ENCODE peak calls at places on chromosomes 11 and 22, in seven cellular contexts. One of them, this sample, is unnamed.

GRCh38 chr11:27012254-27012921 is 18.5 kb downstream of the FIBIN start:
- DNase-seq in SK-N-SH: peak
- DNase-seq in HepG2: no peak
- DNase-seq in GM12878: no peak
- DNase-seq in HCT116: no peak
- DNase-seq in H1: no peak
- DNase-seq in K562: no peak
- DNase-seq in this sample: no peak

GRCh38 chr11:90823446-90823845 is 600.6 kb upstream of the CHORDC1 start:
- DNase-seq in GM12878: no peak
- DNase-seq in K562: no peak
- DNase-seq in HCT116: no peak
- DNase-seq in HepG2: no peak
- DNase-seq in H1: no peak
- DNase-seq in SK-N-SH: no peak
- DNase-seq in this sample: no peak

GRCh38 chr11:26231252-26231661 is 100.7 kb upstream of the ANO3 start:
- DNase-seq in SK-N-SH: no peak
- DNase-seq in H1: no peak
- DNase-seq in K562: no peak
- DNase-seq in GM12878: no peak
- DNase-seq in HCT116: no peak
- DNase-seq in HepG2: no peak
- DNase-seq in this sample: no peak

GRCh38 chr22:26570126-26570525 is 19.8 kb downstream of the TPST2 start:
- DNase-seq in K562: no peak
- DNase-seq in GM12878: no peak
- DNase-seq in SK-N-SH: no peak
- DNase-seq in H1: no peak
- DNase-seq in HepG2: no peak
- DNase-seq in HCT116: no peak
- DNase-seq in this sample: no peak

GRCh38 chr11:118126082-118126838 is 26.4 kb downstream of the SCN4B start:
- DNase-seq in HepG2: no peak
- DNase-seq in HCT116: peak
- DNase-seq in K562: peak
- DNase-seq in H1: no peak
- DNase-seq in GM12878: no peak
- DNase-seq in SK-N-SH: no peak
- DNase-seq in this sample: no peak

GRCh38 chr11:44623321-44623715 is 57.9 kb downstream of the CD82 start:
- DNase-seq in HepG2: no peak
- DNase-seq in GM12878: no peak
- DNase-seq in HCT116: no peak
- DNase-seq in H1: no peak
- DNase-seq in SK-N-SH: no peak
- DNase-seq in K562: no peak
- DNase-seq in this sample: no peak

GRCh38 chr11:76838422-76839068 is 22.2 kb upstream of the ACER3 start:
- DNase-seq in H1: no peak
- DNase-seq in HepG2: peak
- DNase-seq in HCT116: no peak
- DNase-seq in K562: peak
- DNase-seq in GM12878: no peak
- DNase-seq in SK-N-SH: no peak
- DNase-seq in this sample: no peak

GRCh38 chr11:83409891-83410290 is 123.7 kb upstream of the CCDC90B start:
- DNase-seq in HCT116: no peak
- DNase-seq in HepG2: no peak
- DNase-seq in H1: no peak
- DNase-seq in K562: no peak
- DNase-seq in GM12878: no peak
- DNase-seq in SK-N-SH: no peak
- DNase-seq in this sample: no peak

GRCh38 chr22:32745251-32745995 is 56.1 kb upstream of the TIMP3 start:
- DNase-seq in GM12878: no peak
- DNase-seq in H1: no peak
- DNase-seq in HCT116: peak
- DNase-seq in SK-N-SH: peak
- DNase-seq in HepG2: no peak
- DNase-seq in K562: no peak
- DNase-seq in this sample: no peak

GRCh38 chr22:44572414-44573207 is 74.6 kb upstream of the RTL6 start:
- DNase-seq in H1: no peak
- DNase-seq in SK-N-SH: no peak
- DNase-seq in K562: no peak
- DNase-seq in HepG2: no peak
- DNase-seq in GM12878: no peak
- DNase-seq in HCT116: no peak
- DNase-seq in this sample: no peak

GRCh38 chr11:2508793-2509192 is 64.0 kb downstream of the KCNQ1 start:
- DNase-seq in HCT116: no peak
- DNase-seq in SK-N-SH: peak
- DNase-seq in K562: no peak
- DNase-seq in GM12878: no peak
- DNase-seq in H1: no peak
- DNase-seq in HepG2: no peak
- DNase-seq in this sample: no peak

GRCh38 chr11:1564535-1565172 is 7.4 kb downstream of the DUSP8 start:
- DNase-seq in HCT116: no peak
- DNase-seq in H1: peak
- DNase-seq in SK-N-SH: peak
- DNase-seq in GM12878: no peak
- DNase-seq in HepG2: no peak
- DNase-seq in K562: peak
- DNase-seq in this sample: no peak

GRCh38 chr11:121032546-121032945 is 8.6 kb downstream of the TBCEL start:
- DNase-seq in HepG2: peak
- DNase-seq in K562: no peak
- DNase-seq in GM12878: no peak
- DNase-seq in SK-N-SH: no peak
- DNase-seq in HCT116: no peak
- DNase-seq in H1: no peak
- DNase-seq in this sample: no peak

GRCh38 chr11:100512475-100512874 is 174.6 kb upstream of the ARHGAP42 start:
- DNase-seq in GM12878: no peak
- DNase-seq in H1: no peak
- DNase-seq in K562: no peak
- DNase-seq in HCT116: no peak
- DNase-seq in SK-N-SH: no peak
- DNase-seq in HepG2: no peak
- DNase-seq in this sample: no peak

GRCh38 chr22:24068377-24068680 is 57.2 kb downstream of the CABIN1 start:
- DNase-seq in HepG2: no peak
- DNase-seq in GM12878: no peak
- DNase-seq in H1: no peak
- DNase-seq in HCT116: no peak
- DNase-seq in K562: peak
- DNase-seq in SK-N-SH: no peak
- DNase-seq in this sample: no peak

GRCh38 chr11:75387742-75388294 is 11.5 kb upstream of the RPS3 start:
- DNase-seq in GM12878: no peak
- DNase-seq in H1: no peak
- DNase-seq in SK-N-SH: no peak
- DNase-seq in HCT116: no peak
- DNase-seq in K562: no peak
- DNase-seq in HepG2: no peak
- DNase-seq in this sample: no peak

GRCh38 chr11:118565062-118565461 is 669 bp downstream of the IFT46 start:
- DNase-seq in K562: no peak
- DNase-seq in SK-N-SH: no peak
- DNase-seq in HepG2: no peak
- DNase-seq in GM12878: no peak
- DNase-seq in HCT116: no peak
- DNase-seq in H1: no peak
- DNase-seq in this sample: no peak

GRCh38 chr22:44202261-44202789 is 21.6 kb downstream of the PARVG start:
- DNase-seq in HCT116: no peak
- DNase-seq in H1: no peak
- DNase-seq in HepG2: no peak
- DNase-seq in SK-N-SH: no peak
- DNase-seq in GM12878: no peak
- DNase-seq in K562: no peak
- DNase-seq in this sample: no peak

GRCh38 chr11:46309669-46310288 is 32.3 kb downstream of the CREB3L1 start:
- DNase-seq in HepG2: no peak
- DNase-seq in GM12878: no peak
- DNase-seq in K562: peak
- DNase-seq in HCT116: peak
- DNase-seq in SK-N-SH: no peak
- DNase-seq in H1: no peak
- DNase-seq in this sample: no peak
- TF ChIP-seq SIN3A in HepG2: no peak
- TF ChIP-seq SIN3A in GM12878: no peak
- TF ChIP-seq SIN3A in K562: no peak
- TF ChIP-seq SIN3A in HCT116: no peak
- TF ChIP-seq SIN3A in SK-N-SH: no peak
- TF ChIP-seq SIN3A in H1: no peak
- TF ChIP-seq SIN3A in this sample: no peak

GRCh38 chr22:22167791-22168189 is 76.8 kb upstream of the VPREB1 start:
- DNase-seq in SK-N-SH: no peak
- DNase-seq in H1: no peak
- DNase-seq in HCT116: no peak
- DNase-seq in HepG2: no peak
- DNase-seq in K562: peak
- DNase-seq in GM12878: peak
- DNase-seq in this sample: no peak

GRCh38 chr22:22168941-22169867 is 75.4 kb upstream of the VPREB1 start:
- DNase-seq in GM12878: no peak
- DNase-seq in H1: no peak
- DNase-seq in SK-N-SH: no peak
- DNase-seq in K562: peak
- DNase-seq in HCT116: no peak
- DNase-seq in HepG2: no peak
- DNase-seq in this sample: no peak

GRCh38 chr22:22166941-22167713 is 77.5 kb upstream of the VPREB1 start:
- DNase-seq in HepG2: no peak
- DNase-seq in SK-N-SH: no peak
- DNase-seq in K562: no peak
- DNase-seq in HCT116: no peak
- DNase-seq in H1: no peak
- DNase-seq in GM12878: no peak
- DNase-seq in this sample: no peak

GRCh38 chr22:22169923-22170322 is 74.7 kb upstream of the VPREB1 start:
- DNase-seq in HCT116: no peak
- DNase-seq in SK-N-SH: no peak
- DNase-seq in HepG2: no peak
- DNase-seq in GM12878: no peak
- DNase-seq in K562: no peak
- DNase-seq in H1: no peak
- DNase-seq in this sample: no peak

DNA sequence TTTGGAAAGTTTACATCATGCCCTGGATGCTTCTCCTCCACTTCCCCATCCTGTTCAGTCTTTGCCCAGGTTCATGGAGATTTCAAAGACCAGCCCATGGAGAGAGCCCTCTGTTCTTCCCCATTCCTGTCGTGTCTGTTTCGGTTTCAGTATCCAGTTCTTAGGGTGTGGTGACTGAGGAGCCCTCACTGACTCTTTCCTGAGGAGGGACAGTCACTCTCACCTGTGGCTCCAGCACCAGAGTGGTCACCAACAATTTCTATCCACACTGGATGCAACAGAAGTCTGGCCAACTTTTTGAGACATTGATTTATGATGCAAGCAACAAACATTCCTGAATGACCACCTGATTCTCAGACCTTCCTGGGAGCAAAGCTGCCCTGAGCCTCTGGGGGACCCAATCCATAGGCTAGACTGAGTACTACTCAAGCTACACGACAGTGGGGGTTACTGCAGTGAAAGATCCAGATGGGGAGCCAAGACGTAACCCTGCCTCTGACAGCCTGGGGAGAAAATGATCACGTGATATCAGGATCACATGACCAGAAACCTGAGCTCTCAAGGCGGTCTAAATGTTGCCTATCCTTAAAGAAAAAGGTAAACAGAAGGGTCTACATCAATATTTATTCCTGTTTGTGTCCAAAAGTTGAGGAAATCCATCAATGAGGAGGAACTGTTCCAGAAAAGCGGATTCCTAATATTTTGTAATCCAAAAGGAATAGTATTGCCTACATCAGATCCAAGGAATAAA is 76.2 kb upstream of the VPREB1 start:
- DNase-seq in K562: peak
- DNase-seq in HCT116: peak
- DNase-seq in H1: no peak
- DNase-seq in HepG2: peak
- DNase-seq in SK-N-SH: peak
- DNase-seq in GM12878: peak
- DNase-seq in this sample: no peak
- TF ChIP-seq SIN3A in K562: no peak
- TF ChIP-seq SIN3A in HCT116: no peak
- TF ChIP-seq SIN3A in H1: peak
- TF ChIP-seq SIN3A in HepG2: no peak
- TF ChIP-seq SIN3A in SK-N-SH: peak
- TF ChIP-seq SIN3A in GM12878: peak
- TF ChIP-seq SIN3A in this sample: no peak

DNA sequence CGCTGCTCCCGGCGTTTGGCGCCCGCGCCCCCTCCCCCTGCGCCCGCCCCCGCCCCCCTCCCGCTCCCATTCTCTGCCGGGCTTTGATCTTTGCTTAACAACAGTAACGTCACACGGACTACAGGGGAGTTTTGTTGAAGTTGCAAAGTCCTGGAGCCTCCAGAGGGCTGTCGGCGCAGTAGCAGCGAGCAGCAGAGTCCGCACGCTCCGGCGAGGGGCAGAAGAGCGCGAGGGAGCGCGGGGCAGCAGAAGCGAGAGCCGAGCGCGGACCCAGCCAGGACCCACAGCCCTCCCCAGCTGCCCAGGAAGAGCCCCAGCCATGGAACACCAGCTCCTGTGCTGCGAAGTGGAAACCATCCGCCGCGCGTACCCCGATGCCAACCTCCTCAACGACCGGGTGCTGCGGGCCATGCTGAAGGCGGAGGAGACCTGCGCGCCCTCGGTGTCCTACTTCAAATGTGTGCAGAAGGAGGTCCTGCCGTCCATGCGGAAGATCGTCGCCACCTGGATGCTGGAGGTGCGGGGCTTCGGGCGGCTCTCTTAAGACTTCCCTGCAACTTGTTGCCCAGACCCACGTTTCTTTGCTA is at the start of gene CCND1:
- DNase-seq in K562: peak
- DNase-seq in GM12878: no peak
- DNase-seq in SK-N-SH: peak
- DNase-seq in HepG2: peak
- DNase-seq in HCT116: peak
- DNase-seq in H1: peak
- DNase-seq in this sample: no peak
- TF ChIP-seq SIN3A in K562: no peak
- TF ChIP-seq SIN3A in GM12878: no peak
- TF ChIP-seq SIN3A in SK-N-SH: peak
- TF ChIP-seq SIN3A in HepG2: peak
- TF ChIP-seq SIN3A in HCT116: no peak
- TF ChIP-seq SIN3A in H1: no peak
- TF ChIP-seq SIN3A in this sample: peak

DNA sequence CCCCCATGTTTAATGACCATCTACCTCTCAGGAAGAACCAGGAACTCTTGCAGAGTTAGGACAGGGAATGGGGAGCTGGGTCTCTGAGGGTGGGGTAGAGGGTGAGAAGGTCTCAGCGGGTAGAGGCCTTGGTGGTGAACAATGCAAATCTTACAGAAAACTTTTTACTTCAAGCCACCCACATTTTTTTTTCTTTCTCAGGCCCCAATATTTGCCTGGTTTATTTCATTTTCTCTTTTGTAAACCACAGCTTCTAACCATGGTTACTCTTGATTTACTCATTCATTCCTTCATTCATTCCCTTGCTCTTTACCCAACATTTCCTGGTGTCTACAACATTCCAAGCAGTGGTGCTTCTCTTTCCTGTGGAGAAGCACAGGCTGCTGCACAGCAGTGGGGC is 224.2 kb upstream of the SESN3 start:
- DNase-seq in H1: no peak
- DNase-seq in SK-N-SH: no peak
- DNase-seq in HepG2: no peak
- DNase-seq in K562: no peak
- DNase-seq in GM12878: no peak
- DNase-seq in HCT116: no peak
- DNase-seq in this sample: no peak
- TF ChIP-seq SIN3A in H1: no peak
- TF ChIP-seq SIN3A in SK-N-SH: no peak
- TF ChIP-seq SIN3A in HepG2: no peak
- TF ChIP-seq SIN3A in K562: no peak
- TF ChIP-seq SIN3A in GM12878: no peak
- TF ChIP-seq SIN3A in HCT116: no peak
- TF ChIP-seq SIN3A in this sample: no peak